ENCODE peak calls at places on chromosome 7, in six cellular contexts. F is ovary, I is psoas muscle, Q is mesendoderm, B is endodermal cell, Z is tibial artery. L is an unnamed sample. For H3K36me3 and H3K4me1, the result is how much of the 10 kb centered on the place peaks cover.

GRCh38 chr7:131521651-131522163 is 34.7 kb downstream of the PODXL start:
- DNase-seq in I (no peak), Z (peak), B (peak), Q (peak), F (peak), L (no peak)

GRCh38 chr7:129686063-129686462 is 74.5 kb downstream of the NRF1 start:
- DNase-seq in F (no peak), I (no peak), B (no peak), Q (no peak), Z (no peak), L (no peak)

GRCh38 chr7:3089493-3089892 is 45.8 kb upstream of the CARD11 start:
- DNase-seq in Q (peak), I (no peak), B (peak), Z (no peak), F (no peak), L (no peak)

GRCh38 chr7:135923700-135924261 is 53.4 kb downstream of the MTPN start:
- DNase-seq in F (no peak), I (no peak), Z (no peak), B (peak), Q (peak), L (no peak)

GRCh38 chr7:73865738-73866445 is 4.9 kb downstream of the TMEM270 start:
- DNase-seq in Q (peak), B (peak), Z (no peak), F (peak), I (peak), L (no peak)

GRCh38 chr7:117597755-117598154 is 117.9 kb downstream of the CFTR start:
- DNase-seq in Q (no peak), Z (no peak), I (no peak), B (no peak), F (no peak), L (no peak)

GRCh38 chr7:5443678-5444077 is 20.0 kb upstream of the TNRC18 start:
- DNase-seq in B (no peak), Z (no peak), I (no peak), Q (no peak), F (no peak), L (no peak)

GRCh38 chr7:26083113-26083512 is 68.9 kb upstream of the NFE2L3 start:
- DNase-seq in I (no peak), Z (no peak), F (no peak), Q (no peak), B (no peak), L (no peak)

GRCh38 chr7:56174346-56175085 is 58.3 kb upstream of the NUPR2 start:
- DNase-seq in B (no peak), F (peak), Q (no peak), I (no peak), Z (no peak), L (no peak)

GRCh38 chr7:85475476-85475875 is 288.6 kb upstream of the SEMA3D start:
- DNase-seq in F (no peak), I (no peak), Q (no peak), Z (no peak), B (no peak), L (no peak)

GRCh38 chr7:28180364-28181147 is at the start of gene JAZF1:
- DNase-seq in Z (peak), Q (peak), B (peak), F (peak), I (peak), L (peak)

GRCh38 chr7:94396606-94397005 is 1.9 kb downstream of the COL1A2 start:
- DNase-seq in F (no peak), Q (no peak), I (no peak), B (no peak), Z (no peak), L (no peak)

GRCh38 chr7:88314092-88314491 is 7.4 kb upstream of the STEAP4 start:
- DNase-seq in Q (no peak), Z (no peak), F (no peak), B (no peak), I (no peak), L (no peak)

GRCh38 chr7:38244516-38244915 is 28.9 kb downstream of the TARP start:
- DNase-seq in I (no peak), F (no peak), Z (no peak), Q (no peak), B (no peak), L (no peak)

GRCh38 chr7:46033592-46033991 is 112.5 kb upstream of the IGFBP3 start:
- DNase-seq in F (no peak), I (no peak), Q (no peak), B (no peak), Z (no peak), L (no peak)

GRCh38 chr7:128265906-128266300 is 24.8 kb downstream of the LEP start:
- DNase-seq in F (no peak), B (no peak), I (no peak), Z (no peak), Q (no peak), L (no peak)

GRCh38 chr7:20954711-20955641 is 168.3 kb upstream of the SP8 start:
- DNase-seq in F (no peak), I (no peak), Z (no peak), Q (peak), B (peak), L (no peak)
- H3K36me3 ChIP-seq in F (under half), I (under half), Z (under half), Q (under half), B (under half), L (under half)

DNA sequence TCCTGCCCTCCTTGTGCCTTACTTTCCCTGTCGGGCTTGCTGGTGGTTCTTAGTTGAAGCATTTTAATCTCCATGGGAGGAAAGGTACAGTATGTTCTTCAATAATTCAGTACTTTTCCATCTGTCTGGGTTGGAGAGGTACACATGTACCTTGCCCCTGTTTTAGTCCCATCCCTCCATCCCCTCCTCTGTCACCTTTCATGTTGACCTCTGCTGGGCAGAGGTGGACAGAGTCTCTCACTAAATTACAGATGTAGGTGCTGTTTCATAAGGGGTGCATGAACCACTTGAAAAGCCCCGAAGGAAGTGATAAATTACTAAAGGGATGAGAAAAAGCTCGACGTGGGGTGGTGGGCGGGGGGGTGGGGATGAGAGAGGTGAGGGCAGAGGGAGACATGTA is 5.4 kb downstream of the AGFG2 start:
- DNase-seq in B (no peak), Q (no peak), Z (no peak), F (no peak), I (no peak), L (no peak)
- H3K4me1 ChIP-seq in B (under half), Q (under half), Z (half or more), F (half or more), I (under half), L (half or more)

DNA sequence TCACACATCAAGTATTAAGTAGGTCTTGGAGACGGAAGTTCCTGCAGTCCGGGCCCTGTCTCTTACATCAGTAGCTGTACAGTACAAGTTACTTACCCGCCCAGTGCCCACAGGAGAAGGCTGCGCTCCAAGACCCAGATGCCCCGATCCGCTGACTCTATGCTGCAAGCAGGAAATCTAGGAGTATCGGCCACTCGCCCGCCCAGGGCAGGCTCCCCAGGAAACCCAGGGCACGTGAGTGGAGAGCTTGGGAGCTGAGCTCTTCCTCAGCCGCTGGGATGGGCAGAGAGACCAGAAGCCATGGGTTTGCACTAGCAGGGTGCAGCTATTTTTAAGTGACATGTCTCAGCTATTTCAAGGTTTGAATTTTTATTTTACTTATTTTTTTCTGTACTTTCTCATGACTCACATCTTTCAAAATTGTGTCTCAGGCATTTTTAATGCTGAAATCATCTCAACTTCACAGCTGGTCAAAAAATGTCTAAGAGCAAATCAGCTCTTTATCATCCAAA is 1.9 kb upstream of the GPER1 start:
- DNase-seq in Q (no peak), F (no peak), I (no peak), B (no peak), Z (peak), L (no peak)
- H3K27ac ChIP-seq in Q (no peak), F (no peak), I (no peak), B (no peak), Z (peak), L (no peak)

DNA sequence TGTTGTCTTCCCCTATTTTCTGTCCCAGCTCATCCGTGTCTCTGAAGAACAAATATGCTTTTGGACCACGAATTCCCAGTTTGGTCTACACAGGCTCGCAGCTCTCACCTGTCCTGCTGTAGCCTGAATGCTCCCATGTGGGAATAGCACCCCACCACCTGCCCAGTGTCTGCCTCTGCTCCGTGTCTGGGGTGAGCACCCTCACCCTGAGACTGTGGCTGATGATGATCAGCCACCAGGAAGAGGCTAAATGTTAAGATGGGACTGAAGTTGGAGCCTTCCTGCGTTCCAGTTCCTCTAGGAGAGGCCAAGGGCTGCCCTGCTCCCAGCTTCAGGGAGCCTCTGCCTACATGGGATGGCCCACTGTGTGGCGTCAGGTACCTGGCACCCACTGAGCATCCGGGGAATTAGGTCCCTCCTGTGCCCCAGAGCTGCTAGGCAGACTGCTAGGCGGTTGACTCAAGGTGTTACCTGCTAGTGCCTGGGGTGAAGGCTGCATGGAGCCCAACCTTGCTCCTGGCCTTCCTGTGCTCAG is 3.7 kb downstream of the PGAM2 start:
- DNase-seq in I (no peak), Q (no peak), F (peak), Z (peak), B (no peak), L (no peak)
- H3K36me3 ChIP-seq in I (half or more), Q (under half), F (under half), Z (half or more), B (under half), L (under half)

GRCh38 chr7:77409739-77410545 is 6.2 kb downstream of the GSAP start:
- DNase-seq in F (no peak), Z (no peak), I (no peak), B (no peak), Q (no peak), L (no peak)

GRCh38 chr7:77415822-77416620 is at the start of gene GSAP:
- DNase-seq in Z (peak), B (peak), Q (peak), F (peak), I (peak), L (peak)

GRCh38 chr7:77413861-77414424 is 2.2 kb downstream of the GSAP start:
- DNase-seq in I (no peak), Z (no peak), Q (no peak), F (no peak), B (no peak), L (no peak)

GRCh38 chr7:77415474-77415821 is 701 bp downstream of the GSAP start:
- DNase-seq in F (no peak), Q (no peak), I (no peak), Z (no peak), B (no peak), L (no peak)

DNA sequence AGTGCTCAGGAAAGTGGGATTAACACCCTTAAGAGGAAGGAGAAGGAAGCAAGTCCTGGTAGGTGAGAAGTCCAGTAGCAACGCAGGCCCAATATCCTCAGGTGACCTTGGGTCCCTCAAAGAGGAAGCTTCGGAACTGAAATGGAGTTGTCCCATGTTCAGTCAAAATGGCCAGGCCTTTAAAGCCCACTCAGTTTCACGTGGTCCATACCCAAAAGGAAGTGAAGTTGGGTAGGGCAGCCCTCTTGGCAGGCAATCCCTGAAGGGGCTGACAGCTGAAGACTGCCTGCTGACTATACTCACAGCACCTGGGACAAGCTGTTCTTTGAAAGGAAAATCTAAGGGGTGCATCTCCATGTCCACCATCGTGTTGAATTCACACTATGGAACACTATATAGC is 3.0 kb downstream of the GSAP start:
- DNase-seq in Z (no peak), B (no peak), I (no peak), Q (no peak), F (no peak), L (no peak)
- H3K4me1 ChIP-seq in Z (under half), B (under half), I (under half), Q (under half), F (under half), L (under half)

DNA sequence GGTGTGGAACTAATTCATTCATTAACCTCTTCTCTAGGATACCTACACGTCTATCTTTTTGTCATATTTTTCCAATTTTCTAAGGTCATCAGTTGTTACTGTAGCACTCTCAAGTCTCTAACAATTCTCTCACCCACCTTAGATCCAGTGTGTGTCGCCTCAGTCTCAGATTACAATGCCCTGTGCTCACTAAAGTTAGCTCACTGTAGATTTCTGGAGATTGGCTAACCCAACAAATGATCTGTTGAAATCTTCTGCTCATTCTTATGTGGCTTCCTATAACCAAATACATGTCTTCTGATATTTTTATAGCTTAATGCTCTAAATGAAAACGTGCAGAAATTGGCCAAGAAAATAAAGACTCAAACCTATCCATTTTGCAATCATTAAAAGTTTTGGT is 142.6 kb downstream of the SLC25A13 start:
- DNase-seq in Q (peak), Z (no peak), I (no peak), F (no peak), B (no peak), L (no peak)
- H3K27ac ChIP-seq in Q (no peak), Z (no peak), I (no peak), F (no peak), B (no peak), L (no peak)

L was measured in CD8-positive, alpha-beta T cell.